ENCODE peak calls at places on chromosomes 5 and 9, in seven cellular contexts. One of them, this sample, is unnamed.

GRCh38 chr5:101679816-101680215 is 616.3 kb downstream of the SLCO4C1 start:
- DNase-seq in neural progenitor cell: no peak
- DNase-seq in brain microvascular endothelial cell: no peak
- DNase-seq in esophagus squamous epithelium: no peak
- DNase-seq in lower lobe of right lung: no peak
- DNase-seq in GM12865: no peak
- DNase-seq in tibial artery: no peak
- DNase-seq in this sample: no peak

GRCh38 chr9:72982161-72982799 is 29.4 kb upstream of the ALDH1A1 start:
- DNase-seq in brain microvascular endothelial cell: peak; percentile 13
- DNase-seq in esophagus squamous epithelium: no peak
- DNase-seq in neural progenitor cell: no peak
- DNase-seq in GM12865: no peak
- DNase-seq in tibial artery: no peak
- DNase-seq in lower lobe of right lung: no peak
- DNase-seq in this sample: no peak

GRCh38 chr9:97363661-97364299 is 48.1 kb upstream of the TDRD7 start:
- DNase-seq in lower lobe of right lung: no peak
- DNase-seq in GM12865: peak; percentile 72
- DNase-seq in esophagus squamous epithelium: no peak
- DNase-seq in tibial artery: no peak
- DNase-seq in neural progenitor cell: no peak
- DNase-seq in brain microvascular endothelial cell: no peak
- DNase-seq in this sample: no peak

GRCh38 chr5:174409070-174409469 is 315.3 kb upstream of the MSX2 start:
- DNase-seq in esophagus squamous epithelium: no peak
- DNase-seq in tibial artery: no peak
- DNase-seq in brain microvascular endothelial cell: no peak
- DNase-seq in neural progenitor cell: no peak
- DNase-seq in GM12865: no peak
- DNase-seq in lower lobe of right lung: no peak
- DNase-seq in this sample: no peak

GRCh38 chr5:4549351-4549750 is 590.8 kb upstream of the ADAMTS16 start:
- DNase-seq in brain microvascular endothelial cell: no peak
- DNase-seq in GM12865: no peak
- DNase-seq in esophagus squamous epithelium: no peak
- DNase-seq in tibial artery: no peak
- DNase-seq in neural progenitor cell: peak; percentile 57
- DNase-seq in lower lobe of right lung: no peak
- DNase-seq in this sample: no peak

GRCh38 chr9:134597957-134598883 is 43.4 kb upstream of the COL5A1 start:
- DNase-seq in brain microvascular endothelial cell: no peak
- DNase-seq in tibial artery: peak; percentile 71
- DNase-seq in lower lobe of right lung: no peak
- DNase-seq in neural progenitor cell: peak; percentile 28
- DNase-seq in esophagus squamous epithelium: no peak
- DNase-seq in GM12865: no peak
- DNase-seq in this sample: no peak

GRCh38 chr9:113520109-113520642 is 56.6 kb downstream of the RGS3 start:
- DNase-seq in GM12865: peak; percentile 69
- DNase-seq in tibial artery: no peak
- DNase-seq in lower lobe of right lung: no peak
- DNase-seq in esophagus squamous epithelium: no peak
- DNase-seq in neural progenitor cell: no peak
- DNase-seq in brain microvascular endothelial cell: peak; percentile 73
- DNase-seq in this sample: no peak

GRCh38 chr5:96837303-96837702 is 29.6 kb upstream of the ERAP1 start:
- DNase-seq in lower lobe of right lung: no peak
- DNase-seq in tibial artery: no peak
- DNase-seq in brain microvascular endothelial cell: no peak
- DNase-seq in GM12865: no peak
- DNase-seq in neural progenitor cell: no peak
- DNase-seq in esophagus squamous epithelium: no peak
- DNase-seq in this sample: no peak

GRCh38 chr5:159451197-159452052 is 121.1 kb upstream of the IL12B start:
- DNase-seq in GM12865: no peak
- DNase-seq in esophagus squamous epithelium: no peak
- DNase-seq in lower lobe of right lung: no peak
- DNase-seq in brain microvascular endothelial cell: peak; percentile 94
- DNase-seq in tibial artery: peak; percentile 83
- DNase-seq in neural progenitor cell: no peak
- DNase-seq in this sample: no peak

DNA sequence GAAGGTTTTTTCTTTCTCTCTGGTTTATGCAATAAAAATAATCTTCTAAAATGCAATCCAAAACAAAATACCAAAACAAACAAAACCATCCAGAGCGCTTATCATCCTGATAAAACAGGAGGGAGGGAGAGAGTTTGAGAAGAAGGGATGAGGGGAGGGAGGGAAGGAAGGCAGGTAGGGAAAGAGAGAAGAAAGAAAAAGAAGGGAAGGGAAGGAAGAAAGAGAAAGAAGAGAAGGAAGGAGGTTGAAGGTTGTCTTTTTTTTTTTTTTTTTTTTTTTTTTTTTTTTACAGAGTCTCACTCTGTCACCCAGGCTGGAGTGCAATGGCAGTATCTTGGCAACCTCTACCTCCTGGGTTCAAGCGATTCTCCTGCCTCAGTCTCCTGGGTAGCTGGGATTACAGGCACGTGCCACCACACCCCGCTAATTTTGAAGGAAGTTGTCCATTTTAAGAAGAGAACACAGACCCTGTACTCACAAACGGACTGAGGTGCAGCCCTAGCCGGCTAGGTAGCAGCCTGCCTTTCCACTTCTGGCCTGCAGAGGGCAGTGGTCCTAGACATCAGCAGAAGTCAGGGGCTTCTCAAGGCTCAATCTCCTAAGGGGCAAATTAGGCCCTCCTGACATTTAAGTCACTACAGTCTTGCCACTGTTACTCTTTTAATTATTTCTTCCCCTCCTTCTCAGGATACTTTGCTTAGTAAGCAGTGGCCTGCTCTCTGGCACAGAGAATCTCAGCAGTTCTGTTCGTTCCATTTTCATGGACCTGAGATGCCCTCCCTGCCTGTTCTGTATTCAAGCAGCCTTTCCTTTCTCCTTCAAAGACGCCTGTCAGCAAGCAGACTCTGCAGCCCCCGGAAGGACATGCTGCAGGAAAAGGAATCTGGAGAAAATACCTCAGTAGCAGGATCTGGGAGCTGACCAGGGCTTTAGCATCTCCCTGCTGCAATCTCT is 76.4 kb downstream of the EPB41L4B start:
- DNase-seq in brain microvascular endothelial cell: peak; percentile 63
- DNase-seq in tibial artery: peak; percentile 73
- DNase-seq in esophagus squamous epithelium: no peak
- DNase-seq in neural progenitor cell: peak; percentile 89
- DNase-seq in lower lobe of right lung: peak; percentile 76
- DNase-seq in GM12865: peak; percentile 84
- DNase-seq in this sample: peak; percentile 75
- TF ChIP-seq CTCF in brain microvascular endothelial cell: peak; percentile 97
- TF ChIP-seq CTCF in tibial artery: peak; percentile 74
- TF ChIP-seq CTCF in esophagus squamous epithelium: peak; percentile 83
- TF ChIP-seq CTCF in neural progenitor cell: peak; percentile 92
- TF ChIP-seq CTCF in lower lobe of right lung: peak; percentile 95
- TF ChIP-seq CTCF in GM12865: peak; percentile 97
- TF ChIP-seq CTCF in this sample: peak; percentile 86

GRCh38 chr5:145906401-145906800 is 30.0 kb upstream of the SH3RF2 start:
- DNase-seq in lower lobe of right lung: no peak
- DNase-seq in neural progenitor cell: no peak
- DNase-seq in tibial artery: no peak
- DNase-seq in GM12865: no peak
- DNase-seq in brain microvascular endothelial cell: no peak
- DNase-seq in esophagus squamous epithelium: no peak
- DNase-seq in this sample: no peak

GRCh38 chr5:145912019-145912418 is 24.4 kb upstream of the SH3RF2 start:
- DNase-seq in tibial artery: no peak
- DNase-seq in GM12865: no peak
- DNase-seq in neural progenitor cell: no peak
- DNase-seq in esophagus squamous epithelium: no peak
- DNase-seq in brain microvascular endothelial cell: no peak
- DNase-seq in lower lobe of right lung: no peak
- DNase-seq in this sample: no peak

GRCh38 chr5:145911164-145911563 is 25.2 kb upstream of the SH3RF2 start:
- DNase-seq in tibial artery: no peak
- DNase-seq in brain microvascular endothelial cell: no peak
- DNase-seq in GM12865: no peak
- DNase-seq in lower lobe of right lung: no peak
- DNase-seq in esophagus squamous epithelium: no peak
- DNase-seq in neural progenitor cell: no peak
- DNase-seq in this sample: no peak

GRCh38 chr5:145904743-145905142 is 31.6 kb upstream of the SH3RF2 start:
- DNase-seq in esophagus squamous epithelium: no peak
- DNase-seq in GM12865: no peak
- DNase-seq in brain microvascular endothelial cell: no peak
- DNase-seq in tibial artery: no peak
- DNase-seq in lower lobe of right lung: no peak
- DNase-seq in neural progenitor cell: no peak
- DNase-seq in this sample: no peak

GRCh38 chr5:145908206-145908945 is 28.0 kb upstream of the SH3RF2 start:
- DNase-seq in lower lobe of right lung: no peak
- DNase-seq in GM12865: no peak
- DNase-seq in neural progenitor cell: peak; percentile 37
- DNase-seq in tibial artery: no peak
- DNase-seq in esophagus squamous epithelium: no peak
- DNase-seq in brain microvascular endothelial cell: no peak
- DNase-seq in this sample: no peak
- TF ChIP-seq CTCF in lower lobe of right lung: peak; percentile 15
- TF ChIP-seq CTCF in GM12865: no peak
- TF ChIP-seq CTCF in neural progenitor cell: peak; percentile 47
- TF ChIP-seq CTCF in tibial artery: peak; percentile 14
- TF ChIP-seq CTCF in esophagus squamous epithelium: no peak
- TF ChIP-seq CTCF in brain microvascular endothelial cell: peak; percentile 47
- TF ChIP-seq CTCF in this sample: no peak

GRCh38 chr9:131421691-131422090 is 27.8 kb downstream of the PRRC2B start:
- DNase-seq in neural progenitor cell: no peak
- DNase-seq in esophagus squamous epithelium: no peak
- DNase-seq in GM12865: no peak
- DNase-seq in tibial artery: no peak
- DNase-seq in lower lobe of right lung: no peak
- DNase-seq in brain microvascular endothelial cell: no peak
- DNase-seq in this sample: no peak
- TF ChIP-seq CTCF in neural progenitor cell: no peak
- TF ChIP-seq CTCF in esophagus squamous epithelium: no peak
- TF ChIP-seq CTCF in GM12865: no peak
- TF ChIP-seq CTCF in tibial artery: no peak
- TF ChIP-seq CTCF in lower lobe of right lung: no peak
- TF ChIP-seq CTCF in brain microvascular endothelial cell: no peak
- TF ChIP-seq CTCF in this sample: no peak

DNA sequence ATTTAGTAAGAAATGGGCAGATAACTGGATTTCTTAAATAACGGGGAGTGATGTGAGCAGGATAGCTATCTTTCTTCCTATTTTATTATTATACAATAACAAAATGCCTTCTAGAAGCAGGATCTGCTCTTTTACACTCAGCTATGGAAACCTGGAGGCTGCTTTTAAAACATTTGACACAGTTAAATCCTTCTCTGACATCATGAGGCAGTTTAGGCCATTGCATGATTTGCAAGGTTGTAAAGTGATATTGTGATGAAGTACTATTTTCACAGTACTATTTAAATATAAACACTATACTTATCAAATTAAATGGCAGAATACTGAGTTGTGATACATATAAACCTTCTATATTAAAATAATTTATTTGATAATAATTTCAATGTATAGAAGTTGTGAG is 93.9 kb downstream of the ZSWIM6 start:
- DNase-seq in brain microvascular endothelial cell: no peak
- DNase-seq in tibial artery: no peak
- DNase-seq in esophagus squamous epithelium: no peak
- DNase-seq in lower lobe of right lung: no peak
- DNase-seq in GM12865: no peak
- DNase-seq in neural progenitor cell: no peak
- DNase-seq in this sample: no peak
- TF ChIP-seq CTCF in brain microvascular endothelial cell: no peak
- TF ChIP-seq CTCF in tibial artery: no peak
- TF ChIP-seq CTCF in esophagus squamous epithelium: no peak
- TF ChIP-seq CTCF in lower lobe of right lung: no peak
- TF ChIP-seq CTCF in GM12865: no peak
- TF ChIP-seq CTCF in neural progenitor cell: no peak
- TF ChIP-seq CTCF in this sample: no peak

GRCh38 chr5:892390-893136 is at the start of the genes BRD9 and TRIP13:
- DNase-seq in esophagus squamous epithelium: peak; percentile 30
- DNase-seq in tibial artery: peak; percentile 88
- DNase-seq in brain microvascular endothelial cell: peak; percentile 52
- DNase-seq in lower lobe of right lung: peak; percentile 88
- DNase-seq in neural progenitor cell: peak; percentile 94
- DNase-seq in GM12865: peak; percentile 86
- DNase-seq in this sample: peak; percentile 89
- TF ChIP-seq CTCF in esophagus squamous epithelium: no peak
- TF ChIP-seq CTCF in tibial artery: no peak
- TF ChIP-seq CTCF in brain microvascular endothelial cell: no peak
- TF ChIP-seq CTCF in lower lobe of right lung: peak; percentile 13
- TF ChIP-seq CTCF in neural progenitor cell: no peak
- TF ChIP-seq CTCF in GM12865: no peak
- TF ChIP-seq CTCF in this sample: no peak